ENCODE peak calls at places on chromosomes 6 and 20, in seven cellular contexts. One of them, this sample, is unnamed.

GRCh38 chr6:139240161-139241010 is 51.4 kb downstream of the TXLNB start:
- DNase-seq in mesothelial cell of epicardium: no peak
- DNase-seq in left ventricle myocardium inferior: no peak
- DNase-seq in transverse colon: peak; percentile 65
- DNase-seq in fibroblast of pulmonary artery: peak; percentile 87
- DNase-seq in epithelial cell of esophagus: peak; percentile 28
- DNase-seq in dorsolateral prefrontal cortex: no peak
- DNase-seq in this sample: no peak

GRCh38 chr6:42446370-42446769 is 5.4 kb downstream of the TRERF1 start:
- DNase-seq in epithelial cell of esophagus: no peak
- DNase-seq in left ventricle myocardium inferior: no peak
- DNase-seq in fibroblast of pulmonary artery: no peak
- DNase-seq in mesothelial cell of epicardium: no peak
- DNase-seq in transverse colon: no peak
- DNase-seq in dorsolateral prefrontal cortex: no peak
- DNase-seq in this sample: no peak

GRCh38 chr20:32631916-32632460 is 41.8 kb downstream of the C20orf203 start:
- DNase-seq in epithelial cell of esophagus: no peak
- DNase-seq in mesothelial cell of epicardium: no peak
- DNase-seq in dorsolateral prefrontal cortex: no peak
- DNase-seq in fibroblast of pulmonary artery: no peak
- DNase-seq in left ventricle myocardium inferior: no peak
- DNase-seq in transverse colon: no peak
- DNase-seq in this sample: no peak

GRCh38 chr20:20410678-20411077 is 42.8 kb downstream of the INSM1 start:
- DNase-seq in dorsolateral prefrontal cortex: peak; percentile 59
- DNase-seq in epithelial cell of esophagus: peak; percentile 26
- DNase-seq in fibroblast of pulmonary artery: peak; percentile 24
- DNase-seq in left ventricle myocardium inferior: peak; percentile 58
- DNase-seq in mesothelial cell of epicardium: no peak
- DNase-seq in transverse colon: peak; percentile 57
- DNase-seq in this sample: no peak

GRCh38 chr6:107083921-107084320 is 31.4 kb downstream of the BEND3 start:
- DNase-seq in left ventricle myocardium inferior: no peak
- DNase-seq in fibroblast of pulmonary artery: no peak
- DNase-seq in dorsolateral prefrontal cortex: no peak
- DNase-seq in transverse colon: no peak
- DNase-seq in epithelial cell of esophagus: no peak
- DNase-seq in mesothelial cell of epicardium: no peak
- DNase-seq in this sample: no peak

GRCh38 chr20:45985573-45985972 is 13.6 kb upstream of the ZNF335 start:
- DNase-seq in fibroblast of pulmonary artery: peak; percentile 21
- DNase-seq in epithelial cell of esophagus: peak; percentile 42
- DNase-seq in mesothelial cell of epicardium: no peak
- DNase-seq in dorsolateral prefrontal cortex: no peak
- DNase-seq in left ventricle myocardium inferior: no peak
- DNase-seq in transverse colon: no peak
- DNase-seq in this sample: no peak

GRCh38 chr20:46731770-46732169 is 22.3 kb downstream of the SLC2A10 start:
- DNase-seq in left ventricle myocardium inferior: no peak
- DNase-seq in mesothelial cell of epicardium: no peak
- DNase-seq in transverse colon: no peak
- DNase-seq in epithelial cell of esophagus: no peak
- DNase-seq in dorsolateral prefrontal cortex: no peak
- DNase-seq in fibroblast of pulmonary artery: no peak
- DNase-seq in this sample: no peak

GRCh38 chr6:108689279-108690161 is 128.8 kb downstream of the FOXO3 start:
- DNase-seq in dorsolateral prefrontal cortex: no peak
- DNase-seq in left ventricle myocardium inferior: peak; percentile 88
- DNase-seq in fibroblast of pulmonary artery: peak; percentile 98
- DNase-seq in epithelial cell of esophagus: peak; percentile 98
- DNase-seq in mesothelial cell of epicardium: no peak
- DNase-seq in transverse colon: peak; percentile 56
- DNase-seq in this sample: no peak

GRCh38 chr6:148850936-148851335 is 104.1 kb downstream of the UST start:
- DNase-seq in mesothelial cell of epicardium: no peak
- DNase-seq in dorsolateral prefrontal cortex: no peak
- DNase-seq in epithelial cell of esophagus: no peak
- DNase-seq in transverse colon: no peak
- DNase-seq in fibroblast of pulmonary artery: no peak
- DNase-seq in left ventricle myocardium inferior: no peak
- DNase-seq in this sample: no peak

GRCh38 chr6:47044418-47044817 is 2.3 kb upstream of the ADGRF1 start:
- DNase-seq in fibroblast of pulmonary artery: peak; percentile 51
- DNase-seq in mesothelial cell of epicardium: no peak
- DNase-seq in dorsolateral prefrontal cortex: no peak
- DNase-seq in transverse colon: peak; percentile 17
- DNase-seq in epithelial cell of esophagus: peak; percentile 93
- DNase-seq in left ventricle myocardium inferior: no peak
- DNase-seq in this sample: no peak

GRCh38 chr20:47503685-47504084 is 2.0 kb downstream of the NCOA3 start:
- DNase-seq in transverse colon: no peak
- DNase-seq in mesothelial cell of epicardium: no peak
- DNase-seq in epithelial cell of esophagus: no peak
- DNase-seq in left ventricle myocardium inferior: no peak
- DNase-seq in fibroblast of pulmonary artery: no peak
- DNase-seq in dorsolateral prefrontal cortex: no peak
- DNase-seq in this sample: no peak

GRCh38 chr20:49136817-49137571 is 51.1 kb downstream of the STAU1 start:
- DNase-seq in epithelial cell of esophagus: no peak
- DNase-seq in fibroblast of pulmonary artery: no peak
- DNase-seq in left ventricle myocardium inferior: no peak
- DNase-seq in mesothelial cell of epicardium: no peak
- DNase-seq in transverse colon: no peak
- DNase-seq in dorsolateral prefrontal cortex: no peak
- DNase-seq in this sample: no peak

GRCh38 chr6:106194949-106195919 is 109.1 kb downstream of the PRDM1 start:
- DNase-seq in mesothelial cell of epicardium: no peak
- DNase-seq in dorsolateral prefrontal cortex: no peak
- DNase-seq in transverse colon: no peak
- DNase-seq in epithelial cell of esophagus: peak; percentile 96
- DNase-seq in fibroblast of pulmonary artery: peak; percentile 85
- DNase-seq in left ventricle myocardium inferior: no peak
- DNase-seq in this sample: no peak

GRCh38 chr20:20695250-20695816 is 17.1 kb downstream of the RALGAPA2 start:
- DNase-seq in left ventricle myocardium inferior: no peak
- DNase-seq in dorsolateral prefrontal cortex: no peak
- DNase-seq in mesothelial cell of epicardium: no peak
- DNase-seq in fibroblast of pulmonary artery: no peak
- DNase-seq in epithelial cell of esophagus: peak; percentile 64
- DNase-seq in transverse colon: no peak
- DNase-seq in this sample: no peak

GRCh38 chr20:38196592-38196991 is 31.5 kb upstream of the TGM2 start:
- DNase-seq in epithelial cell of esophagus: peak; percentile 80
- DNase-seq in left ventricle myocardium inferior: peak; percentile 82
- DNase-seq in dorsolateral prefrontal cortex: no peak
- DNase-seq in transverse colon: peak; percentile 14
- DNase-seq in fibroblast of pulmonary artery: peak; percentile 94
- DNase-seq in mesothelial cell of epicardium: no peak
- DNase-seq in this sample: no peak

GRCh38 chr6:158669145-158670035 is 19.5 kb downstream of the SYTL3 start:
- DNase-seq in epithelial cell of esophagus: peak; percentile 66
- DNase-seq in left ventricle myocardium inferior: no peak
- DNase-seq in dorsolateral prefrontal cortex: no peak
- DNase-seq in fibroblast of pulmonary artery: no peak
- DNase-seq in transverse colon: no peak
- DNase-seq in mesothelial cell of epicardium: no peak
- DNase-seq in this sample: no peak

GRCh38 chr6:42727084-42727601 is 4.7 kb upstream of the PRPH2 start:
- DNase-seq in fibroblast of pulmonary artery: no peak
- DNase-seq in mesothelial cell of epicardium: no peak
- DNase-seq in epithelial cell of esophagus: no peak
- DNase-seq in left ventricle myocardium inferior: peak; percentile 28
- DNase-seq in dorsolateral prefrontal cortex: peak; percentile 56
- DNase-seq in transverse colon: no peak
- DNase-seq in this sample: no peak

GRCh38 chr6:89611666-89612065 is 26.9 kb downstream of the LYRM2 start:
- DNase-seq in mesothelial cell of epicardium: no peak
- DNase-seq in dorsolateral prefrontal cortex: no peak
- DNase-seq in transverse colon: no peak
- DNase-seq in left ventricle myocardium inferior: no peak
- DNase-seq in epithelial cell of esophagus: no peak
- DNase-seq in fibroblast of pulmonary artery: peak; percentile 3
- DNase-seq in this sample: no peak

GRCh38 chr20:17369506-17369905 is 142.7 kb downstream of the PCSK2 start:
- DNase-seq in fibroblast of pulmonary artery: no peak
- DNase-seq in dorsolateral prefrontal cortex: no peak
- DNase-seq in mesothelial cell of epicardium: no peak
- DNase-seq in left ventricle myocardium inferior: no peak
- DNase-seq in transverse colon: no peak
- DNase-seq in epithelial cell of esophagus: no peak
- DNase-seq in this sample: no peak

GRCh38 chr6:44858998-44859397 is 469.1 kb upstream of the RUNX2 start:
- DNase-seq in mesothelial cell of epicardium: no peak
- DNase-seq in left ventricle myocardium inferior: no peak
- DNase-seq in dorsolateral prefrontal cortex: no peak
- DNase-seq in transverse colon: no peak
- DNase-seq in epithelial cell of esophagus: no peak
- DNase-seq in fibroblast of pulmonary artery: peak; percentile 44
- DNase-seq in this sample: no peak

GRCh38 chr6:180295-180694 is 112.0 kb upstream of the DUSP22 start:
- DNase-seq in transverse colon: no peak
- DNase-seq in dorsolateral prefrontal cortex: no peak
- DNase-seq in fibroblast of pulmonary artery: no peak
- DNase-seq in left ventricle myocardium inferior: no peak
- DNase-seq in epithelial cell of esophagus: no peak
- DNase-seq in mesothelial cell of epicardium: no peak
- DNase-seq in this sample: peak; percentile 8

GRCh38 chr6:117840541-117840983 is 66.5 kb upstream of the SLC35F1 start:
- DNase-seq in transverse colon: no peak
- DNase-seq in mesothelial cell of epicardium: no peak
- DNase-seq in dorsolateral prefrontal cortex: no peak
- DNase-seq in left ventricle myocardium inferior: no peak
- DNase-seq in fibroblast of pulmonary artery: peak; percentile 47
- DNase-seq in epithelial cell of esophagus: peak; percentile 67
- DNase-seq in this sample: peak; percentile 25

DNA sequence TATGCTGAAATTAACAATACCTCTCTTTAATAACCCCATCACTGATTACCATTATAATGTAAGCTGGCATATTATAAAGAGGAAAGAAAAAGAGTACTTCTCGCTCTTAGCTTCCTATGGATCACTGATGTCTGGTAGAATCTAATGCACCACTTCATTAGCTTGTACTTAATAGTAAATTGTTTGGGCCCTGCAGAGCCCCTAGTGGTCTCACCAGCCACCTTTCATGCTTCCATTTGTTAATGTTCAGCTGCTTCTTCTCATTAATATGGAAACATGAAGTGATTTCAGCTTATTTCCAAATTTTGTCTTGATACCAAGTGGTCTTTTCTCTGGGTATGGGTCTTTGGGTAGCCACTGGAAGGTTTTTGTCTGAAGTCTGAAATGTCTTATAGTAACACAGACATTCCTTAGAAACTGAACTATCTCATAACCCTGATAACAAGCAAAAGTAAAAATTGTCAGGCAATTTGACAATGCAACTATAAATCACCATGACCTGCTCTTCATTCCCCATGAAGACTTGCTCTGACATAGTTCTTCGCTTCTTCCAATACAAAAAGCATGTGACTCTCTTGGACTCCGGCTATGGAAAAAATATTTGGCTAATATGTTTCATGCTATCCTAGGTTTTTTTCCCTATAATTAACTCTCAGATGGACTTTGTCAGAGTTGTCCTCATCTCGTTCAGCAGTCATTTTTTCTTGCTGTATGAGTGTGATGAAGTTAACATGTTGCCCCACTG is 395.8 kb upstream of the MARCKS start:
- DNase-seq in left ventricle myocardium inferior: no peak
- DNase-seq in fibroblast of pulmonary artery: peak; percentile 34
- DNase-seq in transverse colon: no peak
- DNase-seq in epithelial cell of esophagus: no peak
- DNase-seq in mesothelial cell of epicardium: no peak
- DNase-seq in dorsolateral prefrontal cortex: no peak
- DNase-seq in this sample: no peak
- TF ChIP-seq CTCF in left ventricle myocardium inferior: peak; percentile 22
- TF ChIP-seq CTCF in fibroblast of pulmonary artery: peak; percentile 40
- TF ChIP-seq CTCF in transverse colon: no peak
- TF ChIP-seq CTCF in epithelial cell of esophagus: no peak
- TF ChIP-seq CTCF in mesothelial cell of epicardium: no peak
- TF ChIP-seq CTCF in dorsolateral prefrontal cortex: no peak
- TF ChIP-seq CTCF in this sample: peak; percentile 13

DNA sequence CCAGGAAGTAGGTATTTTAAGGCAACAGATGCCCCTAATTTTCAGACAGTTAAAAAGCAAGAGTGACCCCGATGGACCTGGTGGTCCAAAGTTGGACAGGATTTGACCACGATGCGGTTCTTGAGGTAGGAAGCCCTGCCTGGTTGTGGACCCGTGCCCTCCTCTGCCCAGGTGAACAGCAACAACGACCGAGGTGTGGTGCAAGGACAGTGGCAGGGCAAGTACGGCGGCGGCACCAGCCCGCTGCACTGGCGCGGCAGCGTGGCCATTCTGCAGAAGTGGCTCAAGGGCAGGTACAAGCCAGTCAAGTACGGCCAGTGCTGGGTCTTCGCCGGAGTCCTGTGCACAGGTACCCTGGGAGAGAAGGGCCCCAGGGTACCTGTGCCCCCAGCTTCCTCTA is 18.7 kb downstream of the TGM6 start:
- DNase-seq in mesothelial cell of epicardium: no peak
- DNase-seq in epithelial cell of esophagus: no peak
- DNase-seq in transverse colon: no peak
- DNase-seq in left ventricle myocardium inferior: no peak
- DNase-seq in fibroblast of pulmonary artery: no peak
- DNase-seq in dorsolateral prefrontal cortex: no peak
- DNase-seq in this sample: no peak
- TF ChIP-seq CTCF in mesothelial cell of epicardium: no peak
- TF ChIP-seq CTCF in epithelial cell of esophagus: no peak
- TF ChIP-seq CTCF in transverse colon: no peak
- TF ChIP-seq CTCF in left ventricle myocardium inferior: no peak
- TF ChIP-seq CTCF in fibroblast of pulmonary artery: no peak
- TF ChIP-seq CTCF in dorsolateral prefrontal cortex: no peak
- TF ChIP-seq CTCF in this sample: no peak

GRCh38 chr6:114108119-114109002 is 137.4 kb upstream of the HDAC2 start:
- DNase-seq in epithelial cell of esophagus: peak; percentile 75
- DNase-seq in left ventricle myocardium inferior: peak; percentile 39
- DNase-seq in dorsolateral prefrontal cortex: peak; percentile 69
- DNase-seq in mesothelial cell of epicardium: peak; percentile 42
- DNase-seq in transverse colon: peak; percentile 56
- DNase-seq in fibroblast of pulmonary artery: peak; percentile 77
- DNase-seq in this sample: peak; percentile 9
- TF ChIP-seq CTCF in epithelial cell of esophagus: peak; percentile 80
- TF ChIP-seq CTCF in left ventricle myocardium inferior: peak; percentile 63
- TF ChIP-seq CTCF in dorsolateral prefrontal cortex: peak; percentile 63
- TF ChIP-seq CTCF in mesothelial cell of epicardium: no peak
- TF ChIP-seq CTCF in transverse colon: peak; percentile 44
- TF ChIP-seq CTCF in fibroblast of pulmonary artery: peak; percentile 86
- TF ChIP-seq CTCF in this sample: peak; percentile 72

DNA sequence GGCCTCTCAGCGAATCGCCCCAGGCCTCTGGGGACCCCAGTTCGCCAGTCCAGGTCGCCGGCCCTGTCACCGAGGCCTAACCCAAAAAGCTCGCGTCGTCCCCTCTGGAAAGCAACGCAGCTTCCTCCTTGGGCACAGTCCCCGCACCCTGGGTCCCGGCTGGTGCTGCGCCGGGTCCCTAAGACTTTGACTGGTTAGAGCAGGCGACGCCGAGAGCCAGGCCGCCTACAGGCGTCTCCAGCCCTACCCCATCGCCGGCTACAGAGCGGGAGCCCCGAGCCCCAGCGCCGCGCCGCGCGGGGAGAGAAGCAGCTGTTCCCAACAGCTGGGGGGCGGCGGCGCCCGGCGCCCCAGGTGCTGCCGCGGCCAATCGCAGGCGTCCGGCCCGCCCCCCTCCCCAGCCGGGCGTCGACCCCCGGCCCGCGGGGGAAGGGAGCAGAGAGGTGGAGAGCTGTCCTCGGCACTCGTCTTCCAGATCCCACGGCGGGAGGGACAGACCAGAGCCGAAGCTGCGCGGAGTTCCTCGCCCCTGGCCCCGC is 540 bp upstream of the RBM24 start:
- DNase-seq in dorsolateral prefrontal cortex: peak; percentile 68
- DNase-seq in left ventricle myocardium inferior: peak; percentile 75
- DNase-seq in transverse colon: peak; percentile 38
- DNase-seq in epithelial cell of esophagus: peak; percentile 28
- DNase-seq in fibroblast of pulmonary artery: peak; percentile 11
- DNase-seq in mesothelial cell of epicardium: peak; percentile 37
- DNase-seq in this sample: no peak
- TF ChIP-seq CTCF in dorsolateral prefrontal cortex: no peak
- TF ChIP-seq CTCF in left ventricle myocardium inferior: no peak
- TF ChIP-seq CTCF in transverse colon: no peak
- TF ChIP-seq CTCF in epithelial cell of esophagus: peak; percentile 8
- TF ChIP-seq CTCF in fibroblast of pulmonary artery: no peak
- TF ChIP-seq CTCF in mesothelial cell of epicardium: no peak
- TF ChIP-seq CTCF in this sample: no peak